ENCODE peak calls at places on chromosomes 12 and 14, in six cellular contexts. M is NAMALWA, B is NCI-H1092, G is skeletal muscle cell, X is GM10248, T is MM.1S. H is an unnamed sample.

GRCh38 chr12:132814232-132814631 is 14.4 kb downstream of the GOLGA3 start:
- DNase-seq in M (no peak), B (no peak), G (no peak), X (no peak), T (no peak), H (no peak)

GRCh38 chr12:124188561-124189405 is 106.1 kb upstream of the RFLNA start:
- DNase-seq in M (no peak), B (peak; percentile 48), G (no peak), X (no peak), T (no peak), H (no peak)

GRCh38 chr12:117063162-117063911 is 35.9 kb downstream of the TESC start:
- DNase-seq in M (no peak), B (no peak), G (no peak), X (no peak), T (no peak), H (no peak)

GRCh38 chr12:13465641-13466040 is 269.1 kb downstream of the EMP1 start:
- DNase-seq in M (no peak), B (no peak), G (peak; percentile 49), X (no peak), T (no peak), H (no peak)

GRCh38 chr14:102320033-102320660 is 601 bp downstream of the ZNF839 start:
- DNase-seq in M (peak; percentile 64), B (peak; percentile 45), G (no peak), X (peak; percentile 43), T (peak; percentile 14), H (no peak)

GRCh38 chr12:131896811-131897270 is 2.4 kb downstream of the ULK1 start:
- DNase-seq in M (no peak), B (no peak), G (no peak), X (no peak), T (no peak), H (no peak)

GRCh38 chr14:102043251-102044025 is 43.4 kb downstream of the HSP90AA1 start:
- DNase-seq in M (no peak), B (no peak), G (no peak), X (no peak), T (no peak), H (no peak)

GRCh38 chr12:95633671-95634465 is 82.6 kb upstream of the USP44 start:
- DNase-seq in M (no peak), B (no peak), G (no peak), X (no peak), T (no peak), H (peak; percentile 75)

GRCh38 chr14:94058674-94059138 is 22.3 kb downstream of the DDX24 start:
- DNase-seq in M (no peak), B (no peak), G (no peak), X (no peak), T (no peak), H (no peak)

GRCh38 chr12:30692470-30692869 is 3.2 kb downstream of the IPO8 start:
- DNase-seq in M (no peak), B (no peak), G (no peak), X (no peak), T (no peak), H (no peak)

GRCh38 chr14:58923751-58924405 is 264.6 kb upstream of the DAAM1 start:
- DNase-seq in M (no peak), B (no peak), G (no peak), X (no peak), T (no peak), H (no peak)